ENCODE peak calls at places on chromosomes 13 and 19, in eight cellular contexts. U is amygdala; Q is CD8-positive, alpha-beta T cell; B is stimulated activated CD4-positive, alpha-beta T cell treated with anti-CD3 and anti-CD28 coated beads, Interleukin-1b, Interleukin-23, amount 100 ng/mL, for 1 hour; I is caudate nucleus; X is fibroblast of villous mesenchyme; H is IMR-90; J is NCI-H1105. P is an unnamed sample.

GRCh38 chr19:35468637-35469036 is 20.6 kb downstream of the FFAR2 start:
- DNase-seq in U (peak), Q (peak), B (peak), I (peak), X (peak), H (no peak), J (peak), P (peak)

GRCh38 chr13:25118371-25118770 is 22.4 kb downstream of the PABPC3 start:
- DNase-seq in U (no peak), Q (no peak), B (no peak), I (no peak), X (no peak), H (no peak), J (no peak), P (no peak)

GRCh38 chr19:58547323-58548312 is 3.8 kb downstream of the TRIM28 start:
- DNase-seq in U (no peak), Q (no peak), B (no peak), I (no peak), X (no peak), H (no peak), J (no peak), P (peak)

GRCh38 chr13:101390461-101390860 is 25.8 kb downstream of the NALCN start:
- DNase-seq in U (no peak), Q (no peak), B (no peak), I (no peak), X (peak), H (peak), J (no peak), P (no peak)

GRCh38 chr13:28744091-28744536 is 25.3 kb upstream of the SLC46A3 start:
- DNase-seq in U (no peak), Q (no peak), B (no peak), I (no peak), X (peak), H (peak), J (no peak), P (no peak)

GRCh38 chr19:34580408-34580807 is 96.6 kb downstream of the SCGB2B2 start:
- DNase-seq in U (no peak), Q (no peak), B (no peak), I (no peak), X (no peak), H (no peak), J (no peak), P (no peak)

GRCh38 chr19:40594657-40595077 is 6.5 kb upstream of the LTBP4 start:
- DNase-seq in U (no peak), Q (no peak), B (no peak), I (no peak), X (no peak), H (peak), J (no peak), P (no peak)

GRCh38 chr13:42769650-42770049 is 11.7 kb upstream of the FAM216B start:
- DNase-seq in U (no peak), Q (no peak), B (no peak), I (no peak), X (no peak), H (no peak), J (no peak), P (no peak)

GRCh38 chr19:56360841-56361240 is 32.5 kb downstream of the ZNF582 start:
- DNase-seq in U (no peak), Q (no peak), B (no peak), I (no peak), X (no peak), H (no peak), J (no peak), P (no peak)

GRCh38 chr13:79516590-79516989 is 35.6 kb downstream of the NDFIP2 start:
- DNase-seq in U (no peak), Q (no peak), B (no peak), I (no peak), X (no peak), H (no peak), J (no peak), P (no peak)

GRCh38 chr19:39843919-39844793 is 2.0 kb downstream of the FBL start:
- DNase-seq in U (no peak), Q (no peak), B (no peak), I (no peak), X (peak), H (peak), J (no peak), P (no peak)

GRCh38 chr13:30610311-30610710 is 7.4 kb upstream of the USPL1 start:
- DNase-seq in U (no peak), Q (no peak), B (no peak), I (no peak), X (no peak), H (no peak), J (no peak), P (no peak)

GRCh38 chr13:98847780-98848179 is 95.3 kb upstream of the SLC15A1 start:
- DNase-seq in U (no peak), Q (no peak), B (no peak), I (no peak), X (no peak), H (no peak), J (no peak), P (no peak)

GRCh38 chr19:8988204-8988603 is 22.0 kb downstream of the MUC16 start:
- DNase-seq in U (no peak), Q (no peak), B (no peak), I (no peak), X (no peak), H (no peak), J (no peak), P (no peak)

GRCh38 chr19:47239610-47240296 is 8.8 kb upstream of the BBC3 start:
- DNase-seq in U (peak), Q (peak), B (no peak), I (peak), X (peak), H (peak), J (peak), P (peak)

GRCh38 chr13:34608326-34608725 is 333.7 kb upstream of the NBEA start:
- DNase-seq in U (no peak), Q (no peak), B (no peak), I (no peak), X (no peak), H (no peak), J (no peak), P (no peak)

GRCh38 chr19:34595683-34596082 is 81.3 kb downstream of the SCGB2B2 start:
- DNase-seq in U (no peak), Q (no peak), B (no peak), I (no peak), X (no peak), H (no peak), J (no peak), P (no peak)

GRCh38 chr13:50222569-50223332 is 207.5 kb downstream of the KCNRG start:
- DNase-seq in U (peak), Q (no peak), B (no peak), I (no peak), X (peak), H (peak), J (peak), P (no peak)

GRCh38 chr13:101875717-101876393 is 423.4 kb downstream of the ITGBL1 start:
- DNase-seq in U (no peak), Q (no peak), B (no peak), I (no peak), X (peak), H (peak), J (peak), P (no peak)

P was measured in B cell.